ENCODE peak calls at places on chromosomes 11 and 22, in five cellular contexts. W is AG10803; R is stimulated activated CD8-positive, alpha-beta memory T cell treated with anti-CD3 and anti-CD28 coated beads, Interleukin-15, amount 100 ng/mL, for 4 hours; O is CD8-positive, alpha-beta T cell; E is T-cell. H is an unnamed sample.

GRCh38 chr22:30238661-30239420 is 7.7 kb downstream of the LIF start:
- DNase-seq in W (no peak), R (no peak), O (no peak), E (no peak), H (no peak)

GRCh38 chr11:45745065-45745811 is 59.7 kb upstream of the SLC35C1 start:
- DNase-seq in W (no peak), R (no peak), O (no peak), E (no peak), H (no peak)

GRCh38 chr11:614091-614582 is 1.6 kb downstream of the IRF7 start:
- DNase-seq in W (no peak), R (no peak), O (no peak), E (no peak), H (no peak)

GRCh38 chr22:50626314-50626855 is 1.6 kb downstream of the ARSA start:
- DNase-seq in W (no peak), R (no peak), O (no peak), E (no peak), H (no peak)

GRCh38 chr11:116644948-116645305 is 127.9 kb downstream of the BUD13 start:
- DNase-seq in W (no peak), R (no peak), O (no peak), E (no peak), H (no peak)

GRCh38 chr11:104043137-104043536 is 6.7 kb downstream of the DDI1 start:
- DNase-seq in W (no peak), R (no peak), O (no peak), E (no peak), H (no peak)

GRCh38 chr11:2933376-2934056 is 4.3 kb upstream of the PHLDA2 start:
- DNase-seq in W (peak; percentile 88), R (no peak), O (peak; percentile 34), E (peak; percentile 40), H (no peak)

GRCh38 chr11:29135504-29135903 is 881.3 kb downstream of the KCNA4 start:
- DNase-seq in W (peak; percentile 63), R (no peak), O (no peak), E (no peak), H (no peak)

GRCh38 chr11:1071571-1072115 is 3.0 kb upstream of the MUC2 start:
- DNase-seq in W (no peak), R (no peak), O (no peak), E (no peak), H (no peak)

GRCh38 chr11:65720237-65720934 is at the start of gene RNASEH2C:
- DNase-seq in W (peak; percentile 79), R (peak; percentile 41), O (peak; percentile 73), E (peak; percentile 58), H (no peak)

GRCh38 chr11:11291432-11292015 is 61.5 kb downstream of the CSNK2A3 start:
- DNase-seq in W (no peak), R (no peak), O (no peak), E (no peak), H (no peak)

GRCh38 chr11:113272927-113273615 is 41.3 kb upstream of the TTC12 start:
- DNase-seq in W (no peak), R (no peak), O (no peak), E (no peak), H (no peak)

GRCh38 chr11:119441898-119442243 is 18.9 kb upstream of the THY1 start:
- DNase-seq in W (no peak), R (no peak), O (no peak), E (no peak), H (no peak)

GRCh38 chr11:3227568-3228444 is 4.4 kb downstream of the MRGPRE start:
- DNase-seq in W (no peak), R (no peak), O (no peak), E (no peak), H (no peak)

GRCh38 chr22:44605486-44605885 is 96.5 kb upstream of the PRR5 start:
- DNase-seq in W (no peak), R (no peak), O (no peak), E (no peak), H (no peak)

GRCh38 chr11:103842795-103843194 is 193.6 kb upstream of the DDI1 start:
- DNase-seq in W (peak; percentile 79), R (no peak), O (no peak), E (no peak), H (no peak)